ENCODE peak calls at places on chromosomes 3 and 15, in five cellular contexts. W is GM12878, R is stomach, Z is HCT116, B is transverse colon. X is an unnamed sample.

GRCh38 chr15:80401471-80401870 is 2.7 kb upstream of the ARNT2 start:
- DNase-seq in W (no peak), R (no peak), Z (no peak), B (no peak), X (no peak)

GRCh38 chr15:53202876-53203275 is 412.7 kb upstream of the ONECUT1 start:
- DNase-seq in W (no peak), R (no peak), Z (no peak), B (no peak), X (no peak)

GRCh38 chr3:64047806-64048205 is 24.5 kb upstream of the PSMD6 start:
- DNase-seq in W (no peak), R (no peak), Z (no peak), B (no peak), X (no peak)

GRCh38 chr15:60179786-60180391 is 175.8 kb downstream of the FOXB1 start:
- DNase-seq in W (peak; percentile 3), R (no peak), Z (peak; percentile 16), B (peak; percentile 12), X (no peak)

GRCh38 chr3:128341659-128342395 is 124.9 kb downstream of the DNAJB8 start:
- DNase-seq in W (no peak), R (no peak), Z (no peak), B (no peak), X (no peak)

GRCh38 chr3:47978386-47978785 is 37.8 kb downstream of the MAP4 start:
- DNase-seq in W (no peak), R (no peak), Z (no peak), B (no peak), X (no peak)

GRCh38 chr3:159252274-159252673 is 450.4 kb downstream of the MFSD1 start:
- DNase-seq in W (no peak), R (no peak), Z (no peak), B (no peak), X (no peak)

GRCh38 chr15:48641416-48641815 is 4.1 kb downstream of the FBN1 start:
- DNase-seq in W (peak; percentile 23), R (no peak), Z (no peak), B (no peak), X (no peak)

GRCh38 chr3:81308296-81308695 is 453.1 kb downstream of the GBE1 start:
- DNase-seq in W (no peak), R (no peak), Z (no peak), B (no peak), X (no peak)

GRCh38 chr3:23685484-23686258 is 120.1 kb upstream of the UBE2E1 start:
- DNase-seq in W (no peak), R (peak; percentile 68), Z (peak; percentile 99), B (peak; percentile 88), X (peak; percentile 63)

GRCh38 chr15:88664151-88664778 is 25.4 kb downstream of the ISG20 start:
- DNase-seq in W (no peak), R (peak; percentile 43), Z (no peak), B (no peak), X (peak; percentile 37)

GRCh38 chr3:153599685-153600084 is 437.7 kb downstream of the RAP2B start:
- DNase-seq in W (no peak), R (peak; percentile 51), Z (peak; percentile 54), B (no peak), X (peak; percentile 18)

GRCh38 chr3:150825192-150825915 is 62.4 kb upstream of the SIAH2 start:
- DNase-seq in W (no peak), R (no peak), Z (no peak), B (no peak), X (no peak)

GRCh38 chr15:65379986-65380385 is 2.2 kb upstream of the IGDCC3 start:
- DNase-seq in W (no peak), R (no peak), Z (no peak), B (no peak), X (no peak)

GRCh38 chr3:15601399-15602145 is at the start of the genes BTD and HACL1:
- DNase-seq in W (peak; percentile 99), R (peak; percentile 97), Z (peak; percentile 98), B (peak; percentile 98), X (peak; percentile 99)

GRCh38 chr15:99738047-99738847 is 5.0 kb upstream of the LYSMD4 start:
- DNase-seq in W (no peak), R (no peak), Z (no peak), B (no peak), X (no peak)

GRCh38 chr15:89781055-89781454 is 4.9 kb downstream of the MESP2 start:
- DNase-seq in W (no peak), R (no peak), Z (no peak), B (peak; percentile 73), X (no peak)

GRCh38 chr15:74580538-74581350 is 34.9 kb upstream of the CLK3 start:
- DNase-seq in W (no peak), R (no peak), Z (no peak), B (no peak), X (no peak)

GRCh38 chr3:114896978-114897377 is 250.1 kb downstream of the ZBTB20 start:
- DNase-seq in W (no peak), R (no peak), Z (no peak), B (no peak), X (no peak)

GRCh38 chr3:5330152-5330810 is 142.8 kb downstream of the EDEM1 start:
- DNase-seq in W (no peak), R (no peak), Z (peak; percentile 82), B (no peak), X (no peak)

GRCh38 chr15:74614744-74615312 is 808 bp upstream of the CLK3 start:
- DNase-seq in W (peak; percentile 62), R (peak; percentile 84), Z (no peak), B (peak; percentile 90), X (peak; percentile 77)

DNA sequence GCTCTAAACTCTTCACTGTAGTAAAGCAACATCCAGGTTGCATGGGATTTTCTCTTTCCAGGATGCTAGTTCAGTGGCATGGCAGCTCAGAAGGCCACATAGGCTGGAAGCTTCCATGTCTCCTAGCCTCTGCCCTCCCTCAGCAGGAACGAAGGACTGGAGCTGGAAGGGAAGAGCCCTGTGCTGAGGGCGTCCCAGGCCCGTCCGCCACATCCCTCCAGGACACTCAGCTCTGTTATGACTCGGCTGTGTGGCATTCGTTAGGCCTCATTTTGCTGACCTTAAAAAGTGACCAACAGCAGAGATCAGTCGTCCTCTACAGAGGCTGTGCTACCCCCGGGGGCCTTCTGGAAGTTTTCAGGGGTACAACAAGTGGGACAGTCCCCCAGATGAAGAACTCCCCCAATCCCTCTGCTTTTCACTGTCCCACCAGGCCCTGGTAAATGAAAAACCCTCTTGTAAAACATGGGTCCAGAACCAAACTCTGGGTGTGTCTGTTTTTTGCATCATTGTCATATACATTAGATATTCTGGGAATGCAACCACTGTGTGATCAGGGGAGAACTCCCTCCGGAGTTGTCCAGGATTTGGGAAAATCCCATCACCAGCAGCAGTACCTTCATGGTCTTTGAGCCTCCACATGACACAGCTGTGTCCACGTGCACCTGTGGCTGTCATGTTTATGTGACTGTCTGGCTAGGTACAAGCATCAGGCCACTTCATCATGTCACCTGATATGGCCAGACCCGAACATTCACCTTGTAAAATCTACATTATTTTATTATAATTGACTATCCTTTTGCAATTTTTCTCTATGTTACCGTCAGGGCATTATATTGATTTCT is 149.9 kb downstream of the OR4M2 start:
- DNase-seq in W (no peak), R (no peak), Z (no peak), B (no peak), X (no peak)
- H3K9me3 ChIP-seq in W (no peaks in the 10 kb centered on the region), R (peaks cover 13% of the 10 kb centered on the region), Z (peaks cover 63% of the 10 kb centered on the region), B (no peaks in the 10 kb centered on the region), X (no peaks in the 10 kb centered on the region)

DNA sequence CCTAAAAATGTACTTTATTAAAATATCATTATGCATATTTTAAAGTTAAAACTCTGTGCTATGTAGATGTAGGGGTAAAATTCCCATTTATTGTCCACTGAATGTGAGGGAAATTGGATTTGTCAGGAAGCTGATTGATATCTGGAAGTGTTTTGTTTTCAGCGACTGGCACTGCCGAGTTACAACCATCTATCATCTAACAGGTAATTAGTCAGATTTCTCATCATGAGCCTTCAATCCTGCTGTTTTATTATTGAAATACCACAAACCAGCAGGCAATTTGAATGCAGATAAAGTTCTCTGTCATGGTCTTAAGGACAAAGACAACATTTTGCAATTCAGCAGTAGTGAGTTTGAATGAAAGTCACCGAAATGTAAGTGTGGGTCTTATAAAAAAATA is 40.5 kb downstream of the ZIC1 start:
- DNase-seq in W (no peak), R (no peak), Z (no peak), B (no peak), X (no peak)
- TF ChIP-seq POLR2AphosphoS5 in W (no peak), R (no peak), Z (no peak), B (no peak), X (no peak)

DNA sequence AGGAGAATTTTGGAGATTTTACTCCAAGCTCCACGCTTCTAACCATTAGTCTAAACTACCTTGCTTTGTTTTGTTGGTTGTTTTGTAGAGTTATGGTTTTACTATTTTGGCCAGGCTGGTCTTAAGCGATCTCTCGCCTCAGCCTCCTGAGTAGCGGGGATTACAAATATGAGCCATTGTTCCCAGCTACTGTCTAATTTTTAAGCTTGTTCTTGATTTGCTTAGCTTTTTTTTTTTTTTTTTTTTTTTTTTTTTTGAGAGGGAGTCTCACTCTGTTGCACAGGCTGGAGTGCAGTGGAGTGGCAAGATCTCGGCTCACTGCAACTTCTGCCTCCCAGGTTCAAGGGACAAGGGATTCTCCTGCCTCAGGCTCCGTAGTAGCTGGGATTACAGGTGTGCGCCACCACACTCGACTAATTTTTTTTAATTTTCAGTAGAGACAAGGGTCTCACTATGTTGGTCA is 28.5 kb downstream of the EFCAB12 start:
- DNase-seq in W (no peak), R (no peak), Z (peak; percentile 54), B (no peak), X (no peak)
- TF ChIP-seq POLR2A in W (peak; percentile 27), R (no peak), Z (peak; percentile 89), B (peak; percentile 8), X (no peak)

GRCh38 chr15:25247418-25248030 is 191.3 kb downstream of the UBE3A start:
- DNase-seq in W (no peak), R (peak; percentile 18), Z (no peak), B (peak; percentile 1), X (peak; percentile 27)
- H3K9me3 ChIP-seq in W (no peaks in the 10 kb centered on the region), R (peaks cover 98% of the 10 kb centered on the region), Z (peaks cover 35% of the 10 kb centered on the region), B (peaks cover 24% of the 10 kb centered on the region), X (peaks cover 73% of the 10 kb centered on the region)

DNA sequence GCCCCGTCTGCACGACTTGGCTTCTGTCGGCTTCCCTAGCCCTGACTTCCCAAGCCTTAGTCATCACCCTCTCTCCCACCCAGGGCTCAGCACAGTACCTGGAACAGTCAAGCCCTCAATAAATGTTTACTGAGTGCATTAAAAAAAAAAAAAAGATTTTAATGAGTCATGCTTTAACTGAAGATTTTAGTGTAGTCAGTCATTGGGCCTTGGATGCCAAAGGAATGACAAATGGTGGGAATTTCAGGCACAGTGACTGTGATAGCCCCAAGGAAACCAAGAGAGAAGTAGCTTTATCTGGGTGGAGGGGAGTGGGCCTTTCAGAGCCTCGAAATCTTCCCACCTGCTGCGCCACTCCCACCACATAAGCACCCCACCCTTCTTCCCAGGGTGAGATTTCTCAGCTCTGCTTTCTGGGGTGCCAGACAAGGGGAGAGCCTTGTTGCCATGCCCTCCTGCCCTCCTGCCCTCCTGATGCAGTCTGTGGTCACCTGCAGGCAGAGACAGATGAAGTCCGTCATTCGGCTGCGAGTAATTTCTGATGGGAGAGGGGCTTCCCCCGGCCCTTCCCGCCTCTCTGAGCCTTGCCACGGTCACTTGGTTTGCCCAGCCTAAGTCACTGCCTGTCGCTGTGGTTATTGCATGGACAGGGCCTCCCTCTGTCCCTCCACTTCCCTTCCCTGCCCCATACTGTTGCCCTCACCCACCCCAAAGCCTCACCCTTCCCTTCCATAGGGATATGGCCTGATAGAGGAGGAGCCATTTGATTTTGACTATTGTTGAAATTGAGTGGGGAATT is 41.8 kb downstream of the SMAD3 start:
- DNase-seq in W (no peak), R (peak; percentile 82), Z (peak; percentile 99), B (peak; percentile 77), X (no peak)
- TF ChIP-seq POLR2AphosphoS5 in W (no peak), R (peak; percentile 95), Z (peak; percentile 56), B (peak; percentile 64), X (no peak)

X was measured in breast epithelium.